ENCODE peak calls at places on chromosomes 2 and 18, in seven cellular contexts. B is psoas muscle; Z is heart left ventricle; H is CD8-positive, alpha-beta memory T cell; U is mesenchymal stem cell; X is prostate gland; S is colonic mucosa. F is an unnamed sample.

GRCh38 chr18:51537487-51537886 is 340.0 kb upstream of the MEX3C start:
- DNase-seq in Z (peak; percentile 25), H (no peak), U (peak; percentile 24), X (no peak), S (no peak), B (no peak), F (peak; percentile 49)

GRCh38 chr2:14459927-14460326 is 172.6 kb upstream of the LRATD1 start:
- DNase-seq in U (no peak), Z (no peak), H (no peak), B (no peak), S (no peak), X (no peak), F (no peak)

GRCh38 chr2:176525058-176525457 is 255.8 kb downstream of the MTX2 start:
- DNase-seq in S (no peak), B (no peak), U (no peak), X (no peak), Z (no peak), H (no peak), F (no peak)

GRCh38 chr2:24657818-24658217 is 135.4 kb downstream of the PTRHD1 start:
- DNase-seq in U (no peak), B (no peak), H (no peak), S (no peak), Z (no peak), X (no peak), F (no peak)

GRCh38 chr18:79573921-79574491 is 105.6 kb upstream of the CTDP1 start:
- DNase-seq in U (no peak), Z (peak; percentile 16), X (no peak), B (peak; percentile 44), H (no peak), S (peak; percentile 16), F (peak; percentile 40)

GRCh38 chr2:40093036-40093673 is 314.1 kb upstream of the THUMPD2 start:
- DNase-seq in B (no peak), Z (no peak), H (no peak), U (peak; percentile 87), S (no peak), X (no peak), F (no peak)

GRCh38 chr2:136137982-136138381 is 20.0 kb upstream of the CXCR4 start:
- DNase-seq in S (no peak), B (no peak), U (no peak), Z (no peak), X (no peak), H (no peak), F (no peak)

GRCh38 chr18:904135-905090 is at the start of gene ADCYAP1:
- DNase-seq in X (no peak), B (no peak), U (peak; percentile 17), Z (no peak), S (no peak), H (no peak), F (no peak)

GRCh38 chr2:196696423-196697073 is 57.0 kb downstream of the CCDC150 start:
- DNase-seq in H (no peak), X (no peak), Z (no peak), U (peak; percentile 74), S (no peak), B (no peak), F (no peak)

GRCh38 chr2:23594079-23594494 is 209.1 kb downstream of the KLHL29 start:
- DNase-seq in H (no peak), B (no peak), Z (no peak), X (peak; percentile 32), U (no peak), S (no peak), F (no peak)

GRCh38 chr2:97870396-97870843 is 125.3 kb downstream of the TMEM131 start:
- DNase-seq in U (peak; percentile 96), Z (no peak), S (no peak), X (no peak), H (no peak), B (no peak), F (no peak)

DNA sequence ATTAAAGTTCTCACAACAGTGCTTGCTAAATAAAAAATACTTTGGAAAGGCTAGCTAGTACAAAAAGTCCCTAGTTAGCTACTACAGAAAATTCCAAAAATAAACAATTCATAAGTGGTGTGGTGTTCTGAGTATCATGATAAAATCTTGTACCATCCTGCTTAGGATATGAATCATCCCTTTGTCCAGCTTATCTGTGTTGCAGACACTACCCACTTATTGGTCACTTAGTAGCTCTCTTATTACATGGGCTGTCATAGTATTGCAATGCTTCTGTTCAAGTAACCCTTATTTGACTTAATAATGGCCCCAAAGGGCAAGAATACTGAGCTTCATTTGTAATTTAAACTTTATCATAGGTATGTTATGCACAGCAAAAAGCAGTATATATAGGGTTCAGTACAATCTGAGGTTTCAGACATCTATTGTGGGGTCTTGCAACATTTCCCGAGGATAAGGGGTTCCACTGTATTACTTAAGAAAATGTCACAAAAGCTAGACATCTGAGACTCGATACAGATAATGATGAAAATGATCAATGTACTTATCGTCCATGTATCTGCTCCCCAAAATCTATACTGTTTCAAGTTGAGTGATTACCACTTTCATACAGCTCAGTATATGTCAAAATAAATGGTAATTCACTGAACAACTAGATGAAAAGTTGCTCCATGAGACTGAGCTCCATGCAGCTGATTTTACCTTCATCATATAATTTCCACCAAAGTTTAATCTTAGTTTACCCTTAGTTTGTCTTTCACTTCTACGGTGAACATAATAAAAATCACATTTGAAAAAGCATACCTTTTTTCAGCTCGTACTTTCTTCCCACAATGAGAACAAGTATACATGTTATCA is 93.8 kb downstream of the C2orf74 start:
- DNase-seq in B (no peak), Z (no peak), U (peak; percentile 91), H (no peak), S (no peak), X (no peak), F (no peak)
- H3K4me3 ChIP-seq in B (no peak overlapping the region), Z (no peak overlapping the region), U (no peak overlapping the region), H (no peak overlapping the region), S (no peak overlapping the region), X (no peak overlapping the region), F (no peak overlapping the region)

GRCh38 chr2:186543561-186544131 is 46.2 kb upstream of the ITGAV start:
- DNase-seq in Z (no peak), H (no peak), X (no peak), U (peak; percentile 81), S (no peak), B (no peak), F (no peak)
- H3K27ac ChIP-seq in Z (no peak overlapping the region), H (no peak overlapping the region), X (peak overlapping the region; percentile 54), U (peak overlapping the region; percentile 99), S (peak overlapping the region; percentile 44), B (peak overlapping the region; percentile 25), F (peak overlapping the region; percentile 11)

GRCh38 chr2:65030933-65031332 is 25.3 kb upstream of the CEP68 start:
- DNase-seq in X (no peak), U (no peak), H (no peak), S (no peak), B (no peak), Z (no peak), F (no peak)
- H3K4me3 ChIP-seq in X (no peak overlapping the region), U (no peak overlapping the region), H (no peak overlapping the region), S (peak overlapping the region; percentile 4), B (no peak overlapping the region), Z (no peak overlapping the region), F (no peak overlapping the region)

DNA sequence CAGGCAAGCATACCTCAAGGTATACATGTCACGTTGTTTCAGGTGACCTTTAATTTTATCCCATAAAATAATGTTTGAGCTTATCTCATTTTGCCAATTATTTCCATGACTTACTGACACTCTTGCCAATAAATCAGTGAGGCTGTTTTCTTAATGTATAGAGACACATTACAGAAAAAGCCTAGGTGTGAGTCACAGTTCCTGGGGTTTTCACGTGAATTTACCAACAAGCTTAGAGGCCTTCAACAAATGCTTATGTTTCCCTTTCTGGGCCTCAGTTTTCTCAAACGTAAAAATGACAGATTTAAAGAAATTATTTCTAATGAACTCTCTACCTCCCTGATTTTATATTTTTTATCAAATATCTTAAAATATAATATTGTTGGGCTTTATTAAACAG is 517.5 kb upstream of the SPHKAP start:
- DNase-seq in Z (no peak), S (no peak), B (no peak), H (no peak), U (peak; percentile 18), X (no peak), F (no peak)
- H3K27ac ChIP-seq in Z (no peak overlapping the region), S (no peak overlapping the region), B (no peak overlapping the region), H (no peak overlapping the region), U (no peak overlapping the region), X (no peak overlapping the region), F (no peak overlapping the region)

DNA sequence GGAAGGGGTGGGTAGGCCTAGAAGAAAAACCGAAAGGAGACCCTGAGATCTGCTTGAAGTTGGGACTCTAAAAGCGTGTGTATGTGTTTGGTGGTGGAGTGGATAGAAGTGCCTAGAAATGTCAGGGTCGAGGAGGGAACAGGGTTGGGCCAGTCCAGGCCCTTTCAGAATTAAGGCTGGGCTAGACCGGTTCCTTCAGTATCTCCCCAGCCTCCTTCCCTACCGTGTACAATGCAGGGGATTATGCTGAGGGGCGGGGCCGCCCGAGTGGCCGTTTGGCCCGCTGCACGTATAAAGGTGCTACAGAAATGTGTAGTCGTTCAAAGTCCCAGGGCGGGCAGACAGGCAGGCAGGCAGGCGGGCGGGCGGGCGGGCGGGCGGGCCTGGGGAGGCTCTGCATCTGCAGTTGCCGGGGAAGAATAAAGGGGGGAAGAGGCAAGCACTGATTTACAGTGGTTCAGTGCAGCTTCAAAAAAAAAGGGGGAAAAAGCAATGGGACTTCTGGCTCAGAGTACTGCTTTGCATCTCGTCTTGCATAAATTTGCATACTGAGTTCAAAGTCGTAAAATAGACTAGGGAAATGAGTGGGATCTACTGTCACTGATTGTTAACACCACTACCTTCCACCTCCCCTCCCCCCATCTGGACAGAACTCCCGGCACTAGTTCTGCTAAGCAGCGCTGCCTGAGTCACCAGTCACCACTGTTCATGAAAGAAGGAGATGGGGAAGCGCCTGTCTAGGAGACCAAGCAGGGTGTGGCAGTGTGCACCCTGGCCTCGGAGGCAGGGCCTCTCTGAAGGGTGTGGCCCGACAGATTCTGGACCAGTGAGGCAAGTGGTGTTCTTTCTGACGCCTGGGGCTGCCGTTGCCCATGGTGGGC is 3.6 kb downstream of the IGFBP2 start:
- DNase-seq in X (peak; percentile 52), B (no peak), Z (no peak), U (peak; percentile 77), H (no peak), S (peak; percentile 88), F (peak; percentile 83)
- H3K4me3 ChIP-seq in X (peak overlapping the region; percentile 60), B (no peak overlapping the region), Z (peak overlapping the region; percentile 31), U (no peak overlapping the region), H (no peak overlapping the region), S (no peak overlapping the region), F (no peak overlapping the region)

DNA sequence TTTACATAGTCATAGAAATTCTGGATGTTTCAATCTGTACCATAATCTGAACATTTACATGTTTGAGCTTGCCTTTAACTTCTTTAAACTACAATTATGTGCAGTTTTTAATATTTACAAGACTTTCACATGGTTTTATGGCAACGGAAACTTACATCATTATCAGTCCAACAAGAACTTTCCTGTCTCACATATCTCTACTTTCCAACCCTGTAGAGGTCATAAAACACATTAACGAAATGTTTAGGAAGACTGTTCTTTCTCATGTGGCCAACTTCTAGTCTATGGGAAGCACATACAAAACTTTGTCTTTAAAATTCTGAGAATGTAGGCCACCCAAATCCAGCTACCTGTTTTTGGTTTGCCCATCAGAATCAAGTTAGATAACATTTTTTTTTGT is 693.1 kb downstream of the KCNJ3 start:
- DNase-seq in X (no peak), U (no peak), H (no peak), Z (no peak), S (no peak), B (no peak), F (no peak)
- H3K27ac ChIP-seq in X (no peak overlapping the region), U (no peak overlapping the region), H (no peak overlapping the region), Z (no peak overlapping the region), S (no peak overlapping the region), B (no peak overlapping the region), F (no peak overlapping the region)